ENCODE peak calls at places on chromosomes 1 and 21, in ten cellular contexts. One of them, this sample, is unnamed.

GRCh38 chr1:218558411-218558810 is 213.3 kb downstream of the TGFB2 start:
- DNase-seq in left ventricle myocardium superior: no peak
- DNase-seq in cardiac fibroblast: peak
- DNase-seq in CD8-positive, alpha-beta memory T cell: no peak
- DNase-seq in brain microvascular endothelial cell: no peak
- DNase-seq in upper lobe of right lung: no peak
- DNase-seq in kidney tubule cell: no peak
- DNase-seq in GM23248: no peak
- DNase-seq in Jurkat, Clone E6-1: no peak
- DNase-seq in epithelial cell of esophagus: no peak
- DNase-seq in this sample: no peak

GRCh38 chr1:199452627-199453026 is 574.9 kb upstream of the NR5A2 start:
- DNase-seq in left ventricle myocardium superior: no peak
- DNase-seq in cardiac fibroblast: no peak
- DNase-seq in CD8-positive, alpha-beta memory T cell: no peak
- DNase-seq in brain microvascular endothelial cell: no peak
- DNase-seq in upper lobe of right lung: no peak
- DNase-seq in kidney tubule cell: no peak
- DNase-seq in GM23248: no peak
- DNase-seq in Jurkat, Clone E6-1: no peak
- DNase-seq in epithelial cell of esophagus: no peak
- DNase-seq in this sample: no peak

GRCh38 chr1:23442751-23443150 is 18.2 kb upstream of the TCEA3 start:
- DNase-seq in left ventricle myocardium superior: no peak
- DNase-seq in cardiac fibroblast: no peak
- DNase-seq in CD8-positive, alpha-beta memory T cell: no peak
- DNase-seq in brain microvascular endothelial cell: no peak
- DNase-seq in upper lobe of right lung: no peak
- DNase-seq in kidney tubule cell: no peak
- DNase-seq in GM23248: no peak
- DNase-seq in Jurkat, Clone E6-1: no peak
- DNase-seq in epithelial cell of esophagus: no peak
- DNase-seq in this sample: no peak

GRCh38 chr1:8516793-8517556 is 199.1 kb downstream of the SLC45A1 start:
- DNase-seq in left ventricle myocardium superior: no peak
- DNase-seq in cardiac fibroblast: peak
- DNase-seq in CD8-positive, alpha-beta memory T cell: peak
- DNase-seq in brain microvascular endothelial cell: no peak
- DNase-seq in upper lobe of right lung: no peak
- DNase-seq in kidney tubule cell: no peak
- DNase-seq in GM23248: peak
- DNase-seq in Jurkat, Clone E6-1: peak
- DNase-seq in epithelial cell of esophagus: no peak
- DNase-seq in this sample: no peak

GRCh38 chr1:92968138-92969032 is 7.1 kb upstream of the DIPK1A start:
- DNase-seq in left ventricle myocardium superior: no peak
- DNase-seq in cardiac fibroblast: peak
- DNase-seq in CD8-positive, alpha-beta memory T cell: peak
- DNase-seq in brain microvascular endothelial cell: no peak
- DNase-seq in upper lobe of right lung: no peak
- DNase-seq in kidney tubule cell: no peak
- DNase-seq in GM23248: peak
- DNase-seq in Jurkat, Clone E6-1: no peak
- DNase-seq in epithelial cell of esophagus: peak
- DNase-seq in this sample: no peak

GRCh38 chr1:232127190-232127589 is 500.6 kb downstream of the DISC1 start:
- DNase-seq in left ventricle myocardium superior: no peak
- DNase-seq in cardiac fibroblast: peak
- DNase-seq in CD8-positive, alpha-beta memory T cell: no peak
- DNase-seq in brain microvascular endothelial cell: peak
- DNase-seq in upper lobe of right lung: no peak
- DNase-seq in kidney tubule cell: peak
- DNase-seq in GM23248: peak
- DNase-seq in Jurkat, Clone E6-1: no peak
- DNase-seq in epithelial cell of esophagus: peak
- DNase-seq in this sample: no peak

GRCh38 chr1:9589719-9590157 is 1.0 kb downstream of the TMEM201 start:
- DNase-seq in left ventricle myocardium superior: no peak
- DNase-seq in cardiac fibroblast: peak
- DNase-seq in CD8-positive, alpha-beta memory T cell: no peak
- DNase-seq in brain microvascular endothelial cell: no peak
- DNase-seq in upper lobe of right lung: no peak
- DNase-seq in kidney tubule cell: peak
- DNase-seq in GM23248: peak
- DNase-seq in Jurkat, Clone E6-1: no peak
- DNase-seq in epithelial cell of esophagus: peak
- DNase-seq in this sample: no peak

GRCh38 chr1:61606448-61607312 is 118.3 kb downstream of the TM2D1 start:
- DNase-seq in left ventricle myocardium superior: peak
- DNase-seq in cardiac fibroblast: peak
- DNase-seq in CD8-positive, alpha-beta memory T cell: no peak
- DNase-seq in brain microvascular endothelial cell: peak
- DNase-seq in upper lobe of right lung: no peak
- DNase-seq in kidney tubule cell: peak
- DNase-seq in GM23248: peak
- DNase-seq in Jurkat, Clone E6-1: no peak
- DNase-seq in epithelial cell of esophagus: peak
- DNase-seq in this sample: no peak

GRCh38 chr21:27695246-27695645 is 728.4 kb upstream of the ADAMTS5 start:
- DNase-seq in left ventricle myocardium superior: no peak
- DNase-seq in cardiac fibroblast: no peak
- DNase-seq in CD8-positive, alpha-beta memory T cell: no peak
- DNase-seq in brain microvascular endothelial cell: no peak
- DNase-seq in upper lobe of right lung: no peak
- DNase-seq in kidney tubule cell: no peak
- DNase-seq in GM23248: no peak
- DNase-seq in Jurkat, Clone E6-1: no peak
- DNase-seq in epithelial cell of esophagus: no peak
- DNase-seq in this sample: no peak

GRCh38 chr21:39111928-39112327 is 71.3 kb downstream of the PSMG1 start:
- DNase-seq in left ventricle myocardium superior: no peak
- DNase-seq in cardiac fibroblast: peak
- DNase-seq in CD8-positive, alpha-beta memory T cell: no peak
- DNase-seq in brain microvascular endothelial cell: no peak
- DNase-seq in upper lobe of right lung: no peak
- DNase-seq in kidney tubule cell: no peak
- DNase-seq in GM23248: peak
- DNase-seq in Jurkat, Clone E6-1: no peak
- DNase-seq in epithelial cell of esophagus: no peak
- DNase-seq in this sample: no peak

GRCh38 chr1:18941221-18942141 is 15.0 kb downstream of the IFFO2 start:
- DNase-seq in left ventricle myocardium superior: no peak
- DNase-seq in cardiac fibroblast: peak
- DNase-seq in CD8-positive, alpha-beta memory T cell: no peak
- DNase-seq in brain microvascular endothelial cell: peak
- DNase-seq in upper lobe of right lung: no peak
- DNase-seq in kidney tubule cell: no peak
- DNase-seq in GM23248: no peak
- DNase-seq in Jurkat, Clone E6-1: no peak
- DNase-seq in epithelial cell of esophagus: peak
- DNase-seq in this sample: peak

GRCh38 chr1:91685994-91686393 is 185.3 kb downstream of the CDC7 start:
- DNase-seq in left ventricle myocardium superior: no peak
- DNase-seq in cardiac fibroblast: no peak
- DNase-seq in CD8-positive, alpha-beta memory T cell: no peak
- DNase-seq in brain microvascular endothelial cell: no peak
- DNase-seq in upper lobe of right lung: no peak
- DNase-seq in kidney tubule cell: no peak
- DNase-seq in GM23248: peak
- DNase-seq in Jurkat, Clone E6-1: no peak
- DNase-seq in epithelial cell of esophagus: peak
- DNase-seq in this sample: no peak

GRCh38 chr1:75559800-75560199 is 51.1 kb downstream of the SLC44A5 start:
- DNase-seq in left ventricle myocardium superior: no peak
- DNase-seq in cardiac fibroblast: no peak
- DNase-seq in CD8-positive, alpha-beta memory T cell: no peak
- DNase-seq in brain microvascular endothelial cell: no peak
- DNase-seq in upper lobe of right lung: no peak
- DNase-seq in kidney tubule cell: no peak
- DNase-seq in GM23248: no peak
- DNase-seq in Jurkat, Clone E6-1: no peak
- DNase-seq in epithelial cell of esophagus: no peak
- DNase-seq in this sample: no peak

GRCh38 chr1:227428803-227429202 is 110.5 kb upstream of the CDC42BPA start:
- DNase-seq in left ventricle myocardium superior: no peak
- DNase-seq in cardiac fibroblast: peak
- DNase-seq in CD8-positive, alpha-beta memory T cell: no peak
- DNase-seq in brain microvascular endothelial cell: peak
- DNase-seq in upper lobe of right lung: no peak
- DNase-seq in kidney tubule cell: peak
- DNase-seq in GM23248: no peak
- DNase-seq in Jurkat, Clone E6-1: no peak
- DNase-seq in epithelial cell of esophagus: no peak
- DNase-seq in this sample: no peak

GRCh38 chr1:41954533-41954944 is 35.8 kb upstream of the HIVEP3 start:
- DNase-seq in left ventricle myocardium superior: no peak
- DNase-seq in cardiac fibroblast: peak
- DNase-seq in CD8-positive, alpha-beta memory T cell: no peak
- DNase-seq in brain microvascular endothelial cell: peak
- DNase-seq in upper lobe of right lung: no peak
- DNase-seq in kidney tubule cell: peak
- DNase-seq in GM23248: peak
- DNase-seq in Jurkat, Clone E6-1: no peak
- DNase-seq in epithelial cell of esophagus: peak
- DNase-seq in this sample: no peak

GRCh38 chr1:52920791-52921291 is 699 bp downstream of the ECHDC2 start:
- DNase-seq in left ventricle myocardium superior: peak
- DNase-seq in cardiac fibroblast: no peak
- DNase-seq in CD8-positive, alpha-beta memory T cell: no peak
- DNase-seq in brain microvascular endothelial cell: no peak
- DNase-seq in upper lobe of right lung: peak
- DNase-seq in kidney tubule cell: peak
- DNase-seq in GM23248: peak
- DNase-seq in Jurkat, Clone E6-1: no peak
- DNase-seq in epithelial cell of esophagus: peak
- DNase-seq in this sample: no peak

GRCh38 chr1:226653311-226653921 is 85.7 kb downstream of the ITPKB start:
- DNase-seq in left ventricle myocardium superior: peak
- DNase-seq in cardiac fibroblast: no peak
- DNase-seq in CD8-positive, alpha-beta memory T cell: peak
- DNase-seq in brain microvascular endothelial cell: no peak
- DNase-seq in upper lobe of right lung: no peak
- DNase-seq in kidney tubule cell: no peak
- DNase-seq in GM23248: no peak
- DNase-seq in Jurkat, Clone E6-1: peak
- DNase-seq in epithelial cell of esophagus: no peak
- DNase-seq in this sample: peak

GRCh38 chr1:5758859-5759578 is 233.2 kb downstream of the NPHP4 start:
- DNase-seq in left ventricle myocardium superior: no peak
- DNase-seq in cardiac fibroblast: no peak
- DNase-seq in CD8-positive, alpha-beta memory T cell: no peak
- DNase-seq in brain microvascular endothelial cell: no peak
- DNase-seq in upper lobe of right lung: no peak
- DNase-seq in kidney tubule cell: no peak
- DNase-seq in GM23248: no peak
- DNase-seq in Jurkat, Clone E6-1: peak
- DNase-seq in epithelial cell of esophagus: no peak
- DNase-seq in this sample: peak

GRCh38 chr1:201397675-201398074 is 1.4 kb downstream of the LAD1 start:
- DNase-seq in left ventricle myocardium superior: no peak
- DNase-seq in cardiac fibroblast: no peak
- DNase-seq in CD8-positive, alpha-beta memory T cell: no peak
- DNase-seq in brain microvascular endothelial cell: no peak
- DNase-seq in upper lobe of right lung: no peak
- DNase-seq in kidney tubule cell: peak
- DNase-seq in GM23248: no peak
- DNase-seq in Jurkat, Clone E6-1: no peak
- DNase-seq in epithelial cell of esophagus: peak
- DNase-seq in this sample: no peak

GRCh38 chr1:52947490-52947889 is 20.4 kb downstream of the SCP2 start:
- DNase-seq in left ventricle myocardium superior: no peak
- DNase-seq in cardiac fibroblast: no peak
- DNase-seq in CD8-positive, alpha-beta memory T cell: no peak
- DNase-seq in brain microvascular endothelial cell: no peak
- DNase-seq in upper lobe of right lung: no peak
- DNase-seq in kidney tubule cell: no peak
- DNase-seq in GM23248: no peak
- DNase-seq in Jurkat, Clone E6-1: no peak
- DNase-seq in epithelial cell of esophagus: no peak
- DNase-seq in this sample: no peak

GRCh38 chr1:185044981-185045792 is at the start of gene RNF2:
- DNase-seq in left ventricle myocardium superior: peak
- DNase-seq in cardiac fibroblast: peak
- DNase-seq in CD8-positive, alpha-beta memory T cell: peak
- DNase-seq in brain microvascular endothelial cell: peak
- DNase-seq in upper lobe of right lung: peak
- DNase-seq in kidney tubule cell: peak
- DNase-seq in GM23248: peak
- DNase-seq in Jurkat, Clone E6-1: peak
- DNase-seq in epithelial cell of esophagus: peak
- DNase-seq in this sample: peak

GRCh38 chr1:24892188-24893153 is 37.6 kb downstream of the RUNX3 start:
- DNase-seq in left ventricle myocardium superior: no peak
- DNase-seq in cardiac fibroblast: no peak
- DNase-seq in CD8-positive, alpha-beta memory T cell: no peak
- DNase-seq in brain microvascular endothelial cell: no peak
- DNase-seq in upper lobe of right lung: no peak
- DNase-seq in kidney tubule cell: no peak
- DNase-seq in GM23248: no peak
- DNase-seq in Jurkat, Clone E6-1: no peak
- DNase-seq in epithelial cell of esophagus: no peak
- DNase-seq in this sample: peak

GRCh38 chr1:25856856-25857255 is 2.4 kb downstream of the AUNIP start:
- DNase-seq in left ventricle myocardium superior: no peak
- DNase-seq in cardiac fibroblast: no peak
- DNase-seq in CD8-positive, alpha-beta memory T cell: no peak
- DNase-seq in brain microvascular endothelial cell: no peak
- DNase-seq in upper lobe of right lung: no peak
- DNase-seq in kidney tubule cell: no peak
- DNase-seq in GM23248: no peak
- DNase-seq in Jurkat, Clone E6-1: no peak
- DNase-seq in epithelial cell of esophagus: peak
- DNase-seq in this sample: no peak

GRCh38 chr1:171017431-171017830 is 73.3 kb upstream of the FMO3 start:
- DNase-seq in left ventricle myocardium superior: no peak
- DNase-seq in cardiac fibroblast: no peak
- DNase-seq in CD8-positive, alpha-beta memory T cell: no peak
- DNase-seq in brain microvascular endothelial cell: no peak
- DNase-seq in upper lobe of right lung: no peak
- DNase-seq in kidney tubule cell: no peak
- DNase-seq in GM23248: no peak
- DNase-seq in Jurkat, Clone E6-1: peak
- DNase-seq in epithelial cell of esophagus: no peak
- DNase-seq in this sample: no peak

GRCh38 chr1:206010101-206010500 is 6.9 kb upstream of the RAB7B start:
- DNase-seq in left ventricle myocardium superior: no peak
- DNase-seq in cardiac fibroblast: no peak
- DNase-seq in CD8-positive, alpha-beta memory T cell: no peak
- DNase-seq in brain microvascular endothelial cell: no peak
- DNase-seq in upper lobe of right lung: no peak
- DNase-seq in kidney tubule cell: no peak
- DNase-seq in GM23248: no peak
- DNase-seq in Jurkat, Clone E6-1: no peak
- DNase-seq in epithelial cell of esophagus: no peak
- DNase-seq in this sample: no peak